ENCODE peak calls at places on chromosomes 2 and 18, in seven cellular contexts. One of them, this sample, is unnamed.

GRCh38 chr18:32549248-32549842 is 78.7 kb upstream of the GAREM1 start:
- DNase-seq in activated CD4-positive, alpha-beta T cell treated with anti-CD3 and anti-CD28 coated beads for 36 hours: peak; percentile 73
- DNase-seq in memory B cell: no peak
- DNase-seq in NCI-H2029: peak; percentile 51
- DNase-seq in HT1080: peak; percentile 18
- DNase-seq in mammary epithelial cell: peak; percentile 21
- DNase-seq in activated T-cell treated with anti-CD3 and anti-CD28 coated beads for 1 hour: peak; percentile 19
- DNase-seq in this sample: peak; percentile 37

GRCh38 chr2:173030541-173031485 is 44.8 kb upstream of the MAP3K20 start:
- DNase-seq in NCI-H2029: no peak
- DNase-seq in memory B cell: no peak
- DNase-seq in activated CD4-positive, alpha-beta T cell treated with anti-CD3 and anti-CD28 coated beads for 36 hours: no peak
- DNase-seq in HT1080: no peak
- DNase-seq in activated T-cell treated with anti-CD3 and anti-CD28 coated beads for 1 hour: no peak
- DNase-seq in mammary epithelial cell: peak; percentile 90
- DNase-seq in this sample: peak; percentile 21

GRCh38 chr2:237025090-237025865 is 60.4 kb upstream of the COPS8 start:
- DNase-seq in NCI-H2029: no peak
- DNase-seq in mammary epithelial cell: peak; percentile 64
- DNase-seq in memory B cell: no peak
- DNase-seq in HT1080: peak; percentile 83
- DNase-seq in activated T-cell treated with anti-CD3 and anti-CD28 coated beads for 1 hour: no peak
- DNase-seq in activated CD4-positive, alpha-beta T cell treated with anti-CD3 and anti-CD28 coated beads for 36 hours: no peak
- DNase-seq in this sample: no peak

GRCh38 chr2:155815851-155816250 is 516.7 kb downstream of the NR4A2 start:
- DNase-seq in activated T-cell treated with anti-CD3 and anti-CD28 coated beads for 1 hour: no peak
- DNase-seq in HT1080: peak; percentile 52
- DNase-seq in activated CD4-positive, alpha-beta T cell treated with anti-CD3 and anti-CD28 coated beads for 36 hours: peak; percentile 6
- DNase-seq in memory B cell: no peak
- DNase-seq in NCI-H2029: peak; percentile 6
- DNase-seq in mammary epithelial cell: peak; percentile 22
- DNase-seq in this sample: no peak

GRCh38 chr2:124027182-124027581 is 2.1 kb downstream of the CNTNAP5 start:
- DNase-seq in activated T-cell treated with anti-CD3 and anti-CD28 coated beads for 1 hour: no peak
- DNase-seq in NCI-H2029: peak; percentile 92
- DNase-seq in HT1080: peak; percentile 68
- DNase-seq in activated CD4-positive, alpha-beta T cell treated with anti-CD3 and anti-CD28 coated beads for 36 hours: peak; percentile 4
- DNase-seq in mammary epithelial cell: peak; percentile 24
- DNase-seq in memory B cell: no peak
- DNase-seq in this sample: no peak

GRCh38 chr2:240922234-240922981 is 16.3 kb downstream of the CROCC2 start:
- DNase-seq in mammary epithelial cell: no peak
- DNase-seq in NCI-H2029: no peak
- DNase-seq in activated T-cell treated with anti-CD3 and anti-CD28 coated beads for 1 hour: no peak
- DNase-seq in HT1080: no peak
- DNase-seq in memory B cell: peak; percentile 10
- DNase-seq in activated CD4-positive, alpha-beta T cell treated with anti-CD3 and anti-CD28 coated beads for 36 hours: peak; percentile 3
- DNase-seq in this sample: no peak

GRCh38 chr2:118223487-118224136 is 135.3 kb downstream of the INSIG2 start:
- DNase-seq in memory B cell: peak; percentile 25
- DNase-seq in activated T-cell treated with anti-CD3 and anti-CD28 coated beads for 1 hour: no peak
- DNase-seq in mammary epithelial cell: no peak
- DNase-seq in NCI-H2029: no peak
- DNase-seq in HT1080: no peak
- DNase-seq in activated CD4-positive, alpha-beta T cell treated with anti-CD3 and anti-CD28 coated beads for 36 hours: no peak
- DNase-seq in this sample: no peak

GRCh38 chr18:3478262-3478978 is 28.4 kb downstream of the TGIF1 start:
- DNase-seq in memory B cell: no peak
- DNase-seq in NCI-H2029: no peak
- DNase-seq in activated CD4-positive, alpha-beta T cell treated with anti-CD3 and anti-CD28 coated beads for 36 hours: no peak
- DNase-seq in activated T-cell treated with anti-CD3 and anti-CD28 coated beads for 1 hour: no peak
- DNase-seq in HT1080: peak; percentile 17
- DNase-seq in mammary epithelial cell: peak; percentile 17
- DNase-seq in this sample: peak; percentile 72

GRCh38 chr18:72075040-72075439 is 469.1 kb downstream of the CBLN2 start:
- DNase-seq in memory B cell: no peak
- DNase-seq in HT1080: no peak
- DNase-seq in activated T-cell treated with anti-CD3 and anti-CD28 coated beads for 1 hour: no peak
- DNase-seq in activated CD4-positive, alpha-beta T cell treated with anti-CD3 and anti-CD28 coated beads for 36 hours: no peak
- DNase-seq in mammary epithelial cell: no peak
- DNase-seq in NCI-H2029: no peak
- DNase-seq in this sample: no peak

GRCh38 chr2:168355110-168355509 is 101.0 kb upstream of the CERS6 start:
- DNase-seq in memory B cell: no peak
- DNase-seq in activated T-cell treated with anti-CD3 and anti-CD28 coated beads for 1 hour: no peak
- DNase-seq in activated CD4-positive, alpha-beta T cell treated with anti-CD3 and anti-CD28 coated beads for 36 hours: no peak
- DNase-seq in HT1080: peak; percentile 59
- DNase-seq in mammary epithelial cell: peak; percentile 20
- DNase-seq in NCI-H2029: peak; percentile 51
- DNase-seq in this sample: no peak

GRCh38 chr2:200590090-200590489 is 4.3 kb downstream of the AOX1 start:
- DNase-seq in memory B cell: no peak
- DNase-seq in NCI-H2029: no peak
- DNase-seq in activated T-cell treated with anti-CD3 and anti-CD28 coated beads for 1 hour: no peak
- DNase-seq in activated CD4-positive, alpha-beta T cell treated with anti-CD3 and anti-CD28 coated beads for 36 hours: no peak
- DNase-seq in HT1080: no peak
- DNase-seq in mammary epithelial cell: no peak
- DNase-seq in this sample: no peak

GRCh38 chr2:157661776-157662175 is 33.1 kb upstream of the ACVR1C start:
- DNase-seq in activated CD4-positive, alpha-beta T cell treated with anti-CD3 and anti-CD28 coated beads for 36 hours: no peak
- DNase-seq in HT1080: no peak
- DNase-seq in mammary epithelial cell: no peak
- DNase-seq in memory B cell: no peak
- DNase-seq in NCI-H2029: no peak
- DNase-seq in activated T-cell treated with anti-CD3 and anti-CD28 coated beads for 1 hour: no peak
- DNase-seq in this sample: no peak

GRCh38 chr18:67300498-67300897 is 216.0 kb downstream of the DSEL start:
- DNase-seq in memory B cell: no peak
- DNase-seq in activated CD4-positive, alpha-beta T cell treated with anti-CD3 and anti-CD28 coated beads for 36 hours: peak; percentile 45
- DNase-seq in mammary epithelial cell: peak; percentile 5
- DNase-seq in NCI-H2029: no peak
- DNase-seq in HT1080: no peak
- DNase-seq in activated T-cell treated with anti-CD3 and anti-CD28 coated beads for 1 hour: no peak
- DNase-seq in this sample: no peak

GRCh38 chr2:185128331-185128730 is 530.0 kb downstream of the ZNF804A start:
- DNase-seq in HT1080: peak; percentile 16
- DNase-seq in NCI-H2029: no peak
- DNase-seq in activated T-cell treated with anti-CD3 and anti-CD28 coated beads for 1 hour: no peak
- DNase-seq in memory B cell: no peak
- DNase-seq in activated CD4-positive, alpha-beta T cell treated with anti-CD3 and anti-CD28 coated beads for 36 hours: no peak
- DNase-seq in mammary epithelial cell: no peak
- DNase-seq in this sample: no peak